ENCODE peak calls at places on chromosomes 13 and 19, in seven cellular contexts. H is tibial nerve, O is PC-9, F is endothelial cell of umbilical vein, W is aorta, L is cardiac muscle cell, N is colonic mucosa. A is an unnamed sample. For H3K4me1, the result is how much of the 10 kb centered on the place peaks cover.

GRCh38 chr13:50798923-50799322 is 44.6 kb downstream of the DLEU7 start:
- DNase-seq in O (no peak), L (no peak), N (no peak), F (no peak), H (no peak), W (no peak), A (no peak)

GRCh38 chr19:3375221-3376088 is 9.1 kb downstream of the NFIC start:
- DNase-seq in N (peak), H (peak), O (no peak), W (peak), L (no peak), F (peak), A (no peak)

GRCh38 chr13:77470986-77471385 is 64.5 kb upstream of the SCEL start:
- DNase-seq in N (no peak), F (no peak), W (no peak), O (no peak), L (no peak), H (no peak), A (no peak)

GRCh38 chr13:76271728-76272232 is 614.4 kb downstream of the KCTD12 start:
- DNase-seq in H (no peak), F (no peak), N (no peak), W (no peak), L (no peak), O (no peak), A (no peak)

GRCh38 chr13:100875392-100876043 is 200.9 kb upstream of the TMTC4 start:
- DNase-seq in L (no peak), O (no peak), N (no peak), F (peak), H (no peak), W (no peak), A (no peak)

GRCh38 chr19:2381151-2381822 is 21.2 kb downstream of the TMPRSS9 start:
- DNase-seq in L (peak), N (no peak), O (no peak), H (no peak), W (no peak), F (no peak), A (no peak)

GRCh38 chr13:19957320-19958118 is 1.0 kb upstream of the ZMYM2 start:
- DNase-seq in O (peak), L (peak), W (peak), F (peak), H (peak), N (peak), A (peak)

GRCh38 chr13:25232937-25233515 is 54.3 kb downstream of the MTMR6 start:
- DNase-seq in N (no peak), F (peak), W (no peak), O (no peak), L (peak), H (no peak), A (peak)

GRCh38 chr19:8389891-8390616 is at the start of gene RAB11B:
- DNase-seq in L (peak), F (peak), W (peak), N (peak), H (peak), O (peak), A (peak)

GRCh38 chr13:58300974-58301681 is 669.6 kb downstream of the PCDH17 start:
- DNase-seq in F (no peak), W (no peak), L (no peak), H (no peak), O (no peak), N (no peak), A (no peak)

GRCh38 chr13:83440465-83440864 is 441.8 kb downstream of the SLITRK1 start:
- DNase-seq in O (no peak), F (no peak), L (no peak), W (no peak), H (no peak), N (no peak), A (no peak)

GRCh38 chr19:36420961-36421748 is 2.7 kb upstream of the ZFP82 start:
- DNase-seq in W (peak), F (peak), O (no peak), L (peak), N (peak), H (no peak), A (no peak)

GRCh38 chr19:43534811-43535761 is 2.1 kb downstream of the ZNF575 start:
- DNase-seq in F (peak), W (peak), O (no peak), L (peak), N (peak), H (peak), A (no peak)

GRCh38 chr13:85503797-85504196 is 295.4 kb downstream of the SLITRK6 start:
- DNase-seq in F (no peak), H (no peak), O (no peak), N (no peak), L (no peak), W (no peak), A (no peak)

GRCh38 chr19:55255618-55256423 is 3.0 kb downstream of the PPP6R1 start:
- DNase-seq in F (no peak), H (no peak), L (no peak), N (no peak), W (no peak), O (no peak), A (no peak)

GRCh38 chr19:32465176-32465575 is 59.6 kb downstream of the DPY19L3 start:
- DNase-seq in H (no peak), W (no peak), F (no peak), O (no peak), L (no peak), N (no peak), A (no peak)

GRCh38 chr19:9958451-9958850 is 22.1 kb upstream of the OLFM2 start:
- DNase-seq in O (no peak), N (no peak), W (no peak), H (no peak), L (no peak), F (no peak), A (no peak)

GRCh38 chr19:50383307-50383851 is 768 bp upstream of the POLD1 start:
- DNase-seq in N (no peak), L (no peak), W (no peak), H (no peak), F (peak), O (no peak), A (no peak)

GRCh38 chr19:14118165-14119051 is 846 bp upstream of the PRKACA start:
- DNase-seq in F (peak), W (peak), N (peak), L (peak), H (peak), O (no peak), A (peak)

GRCh38 chr19:14115761-14116160 is 1.8 kb downstream of the PRKACA start:
- DNase-seq in H (no peak), N (no peak), L (no peak), F (no peak), W (no peak), O (no peak), A (no peak)

GRCh38 chr19:14116918-14117578 is 514 bp downstream of the PRKACA start:
- DNase-seq in H (no peak), L (no peak), O (no peak), W (peak), N (peak), F (no peak), A (no peak)

GRCh38 chr19:14116525-14116917 is 1.0 kb downstream of the PRKACA start:
- DNase-seq in H (no peak), L (no peak), N (no peak), O (no peak), F (no peak), W (no peak), A (no peak)

GRCh38 chr19:14117668-14118164 is at the start of gene PRKACA:
- DNase-seq in L (peak), N (peak), O (peak), W (peak), F (peak), H (peak), A (peak)
- H3K4me1 ChIP-seq in L (under half), N (under half), O (under half), W (under half), F (under half), H (under half), A (under half)

GRCh38 chr13:30305456-30305855 is 1.9 kb downstream of the KATNAL1 start:
- DNase-seq in F (no peak), H (no peak), N (no peak), W (no peak), L (no peak), O (no peak), A (peak)
- H3K4me3 ChIP-seq in F (no peak), H (no peak), N (no peak), W (no peak), L (no peak), O (no peak), A (peak)

GRCh38 chr19:34179066-34179465 is 6.8 kb downstream of the LSM14A start:
- DNase-seq in W (no peak), H (no peak), F (no peak), O (no peak), L (no peak), N (no peak), A (no peak)
- H3K4me1 ChIP-seq in W (under half), H (under half), F (under half), O (half or more), L (half or more), N (under half), A (half or more)

GRCh38 chr19:6095760-6096159 is 14.5 kb downstream of the RFX2 start:
- DNase-seq in W (no peak), O (no peak), F (no peak), N (no peak), H (no peak), L (no peak), A (no peak)

GRCh38 chr19:6092329-6093286 is 17.7 kb downstream of the RFX2 start:
- DNase-seq in F (peak), W (peak), N (peak), O (peak), H (peak), L (peak), A (no peak)

GRCh38 chr19:6088677-6089063 is 21.6 kb downstream of the RFX2 start:
- DNase-seq in O (no peak), F (peak), H (no peak), N (no peak), L (no peak), W (no peak), A (no peak)

GRCh38 chr19:6090634-6091033 is 19.7 kb downstream of the RFX2 start:
- DNase-seq in L (no peak), N (no peak), W (no peak), H (no peak), F (no peak), O (no peak), A (no peak)

DNA sequence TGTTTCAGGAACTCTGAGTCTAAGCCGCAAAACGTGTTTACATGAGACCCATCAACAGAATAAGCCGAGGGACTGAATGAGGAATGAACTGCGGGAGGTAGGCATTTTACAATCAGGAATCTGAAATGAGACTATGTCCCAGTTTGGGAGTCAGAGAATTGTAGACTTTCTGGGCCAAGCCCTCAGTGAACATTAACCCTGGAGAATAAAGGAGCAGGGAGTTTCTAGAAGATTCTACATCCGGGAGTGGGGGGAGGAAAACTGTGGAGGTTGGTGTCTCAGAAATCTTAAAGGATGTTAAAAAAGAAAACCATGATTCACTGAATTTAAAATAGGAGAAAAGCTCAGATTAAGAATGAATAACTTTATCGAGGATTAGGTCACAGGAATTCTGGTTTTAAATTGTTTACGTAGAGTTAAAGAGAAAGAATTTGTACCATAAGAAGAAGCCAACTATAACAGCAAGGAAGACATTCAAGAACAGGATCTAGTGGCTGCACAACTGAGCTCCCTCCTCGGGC is 18.5 kb downstream of the RFX2 start:
- DNase-seq in L (no peak), O (no peak), W (no peak), F (no peak), N (peak), H (no peak), A (no peak)
- H3K4me3 ChIP-seq in L (no peak), O (peak), W (no peak), F (no peak), N (peak), H (peak), A (no peak)

GRCh38 chr13:98224557-98224956 is 47.5 kb upstream of the RNF113B start:
- DNase-seq in L (no peak), O (no peak), F (no peak), W (no peak), N (no peak), H (no peak), A (no peak)
- H3K4me1 ChIP-seq in L (under half), O (under half), F (under half), W (under half), N (under half), H (under half), A (under half)

DNA sequence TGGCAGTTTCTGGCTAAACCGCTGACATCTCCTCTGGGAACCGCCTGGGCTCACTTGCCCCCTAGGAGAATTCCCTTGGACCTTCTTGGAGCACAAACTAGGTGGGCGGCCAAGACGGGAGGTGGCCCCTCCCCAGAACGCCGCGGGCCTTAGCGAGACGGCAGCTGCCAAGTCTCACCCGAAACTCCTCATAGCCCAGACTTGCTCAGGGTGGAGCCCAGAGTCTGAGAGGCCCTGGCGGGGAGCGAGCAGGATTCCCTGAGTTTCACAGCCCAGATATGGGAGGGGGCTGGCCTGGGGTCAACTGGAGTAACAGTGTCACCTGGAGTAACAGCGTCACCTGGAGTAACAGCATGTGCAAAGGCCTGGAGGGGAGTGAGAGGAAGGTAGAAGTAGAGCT is 10.1 kb downstream of the TINCR start:
- DNase-seq in H (no peak), F (no peak), O (no peak), L (no peak), W (no peak), N (no peak), A (no peak)
- H3K4me3 ChIP-seq in H (no peak), F (no peak), O (no peak), L (no peak), W (no peak), N (no peak), A (no peak)

GRCh38 chr19:38650911-38651584 is 3.6 kb downstream of the ACTN4 start:
- DNase-seq in W (no peak), F (peak), O (no peak), H (no peak), N (no peak), L (no peak), A (no peak)

GRCh38 chr19:38647966-38648788 is 728 bp downstream of the ACTN4 start:
- DNase-seq in L (peak), W (no peak), O (no peak), N (peak), H (no peak), F (peak), A (no peak)

GRCh38 chr19:38650180-38650775 is 2.8 kb downstream of the ACTN4 start:
- DNase-seq in L (no peak), F (no peak), W (no peak), H (no peak), O (no peak), N (peak), A (peak)

GRCh38 chr19:38648789-38649304 is 1.4 kb downstream of the ACTN4 start:
- DNase-seq in F (no peak), H (no peak), O (no peak), W (no peak), N (no peak), L (no peak), A (no peak)

GRCh38 chr19:38649305-38650179 is 2.1 kb downstream of the ACTN4 start:
- DNase-seq in O (peak), F (peak), W (no peak), L (no peak), H (no peak), N (peak), A (no peak)
- H3K4me1 ChIP-seq in O (under half), F (under half), W (under half), L (under half), H (under half), N (under half), A (half or more)

DNA sequence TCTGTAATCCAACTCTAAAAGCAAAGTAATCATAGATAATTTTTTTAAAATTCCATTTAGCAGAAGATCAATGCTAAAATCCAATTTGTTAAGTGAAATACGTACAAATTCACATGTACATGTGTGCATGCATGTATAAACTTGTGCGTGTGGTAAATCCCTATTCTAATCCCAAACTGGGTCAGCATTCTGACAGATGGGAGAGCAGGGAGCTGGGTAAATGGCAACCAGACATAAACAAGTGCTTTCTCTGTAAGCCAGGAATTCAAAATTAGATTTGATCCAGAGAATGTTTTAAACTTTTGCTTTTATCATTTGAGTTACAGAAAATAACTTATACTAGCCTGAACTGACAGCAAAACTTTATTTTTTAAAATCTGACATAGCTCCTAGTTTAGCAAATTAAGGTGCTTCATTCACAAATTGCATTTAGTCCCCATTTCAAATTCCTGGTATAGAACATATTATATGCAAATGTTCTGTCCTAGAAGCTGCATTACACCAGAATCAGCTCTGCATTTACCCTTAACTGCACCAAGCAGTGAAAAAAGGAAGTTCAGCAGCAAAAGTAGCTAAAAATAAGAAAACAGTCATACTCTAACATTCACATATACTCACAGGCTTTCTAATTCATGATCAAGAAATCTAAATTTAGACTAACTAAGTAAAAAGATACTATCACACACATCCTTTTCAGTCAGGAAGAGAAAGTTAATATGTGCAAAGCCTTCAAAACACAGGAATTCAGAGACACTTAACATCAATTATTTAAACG is 32.6 kb downstream of the UBL3 start:
- DNase-seq in W (no peak), L (no peak), O (no peak), H (no peak), F (peak), N (no peak), A (peak)
- H3K4me3 ChIP-seq in W (no peak), L (no peak), O (no peak), H (no peak), F (no peak), N (no peak), A (peak)

DNA sequence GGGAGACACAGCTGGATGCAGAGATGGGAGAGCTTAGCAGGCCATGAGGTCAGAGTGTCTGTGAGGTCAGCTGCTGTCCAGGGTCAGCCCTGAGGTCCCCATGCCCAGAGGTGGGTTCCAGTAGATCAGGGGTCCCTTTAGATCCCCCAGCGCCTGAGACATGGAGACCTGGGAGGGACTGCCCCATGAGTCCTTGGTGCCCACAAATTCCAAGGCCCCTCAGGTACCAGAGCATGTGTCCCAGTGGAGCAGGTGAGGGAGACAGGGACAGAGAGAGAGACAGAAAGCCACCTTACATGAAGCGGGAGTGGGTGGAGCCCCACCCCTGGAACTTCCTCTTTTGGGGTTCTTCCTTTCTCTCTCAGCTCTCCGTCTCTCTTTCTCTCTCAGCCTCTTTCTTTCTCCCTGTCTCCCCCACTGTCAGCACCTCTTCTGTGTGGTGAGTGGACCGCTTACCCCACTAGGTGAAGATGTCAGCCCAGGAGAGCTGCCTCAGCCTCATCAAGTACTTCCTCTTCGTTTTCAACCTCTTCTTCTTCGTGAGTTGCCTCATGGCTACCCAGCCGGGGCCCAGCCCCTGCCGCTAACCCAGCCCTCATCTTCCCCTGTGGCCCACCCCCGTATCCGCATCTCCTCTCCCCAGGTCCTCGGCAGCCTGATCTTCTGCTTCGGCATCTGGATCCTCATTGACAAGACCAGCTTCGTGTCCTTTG is at the start of gene CD37:
- DNase-seq in L (no peak), H (no peak), F (no peak), N (peak), O (no peak), W (peak), A (peak)
- H3K4me1 ChIP-seq in L (under half), H (under half), F (under half), N (under half), O (under half), W (under half), A (half or more)

GRCh38 chr13:110232756-110233155 is 74.2 kb downstream of the COL4A1 start:
- DNase-seq in O (no peak), W (peak), F (no peak), N (no peak), H (no peak), L (no peak), A (no peak)

GRCh38 chr13:110233181-110233641 is 73.7 kb downstream of the COL4A1 start:
- DNase-seq in L (no peak), H (peak), N (no peak), F (peak), O (no peak), W (peak), A (no peak)

GRCh38 chr13:110234532-110234931 is 72.4 kb downstream of the COL4A1 start:
- DNase-seq in F (no peak), O (no peak), N (no peak), W (no peak), L (no peak), H (no peak), A (no peak)

GRCh38 chr13:110232146-110232545 is 74.8 kb downstream of the COL4A1 start:
- DNase-seq in H (no peak), L (no peak), N (no peak), F (peak), W (no peak), O (no peak), A (no peak)

DNA sequence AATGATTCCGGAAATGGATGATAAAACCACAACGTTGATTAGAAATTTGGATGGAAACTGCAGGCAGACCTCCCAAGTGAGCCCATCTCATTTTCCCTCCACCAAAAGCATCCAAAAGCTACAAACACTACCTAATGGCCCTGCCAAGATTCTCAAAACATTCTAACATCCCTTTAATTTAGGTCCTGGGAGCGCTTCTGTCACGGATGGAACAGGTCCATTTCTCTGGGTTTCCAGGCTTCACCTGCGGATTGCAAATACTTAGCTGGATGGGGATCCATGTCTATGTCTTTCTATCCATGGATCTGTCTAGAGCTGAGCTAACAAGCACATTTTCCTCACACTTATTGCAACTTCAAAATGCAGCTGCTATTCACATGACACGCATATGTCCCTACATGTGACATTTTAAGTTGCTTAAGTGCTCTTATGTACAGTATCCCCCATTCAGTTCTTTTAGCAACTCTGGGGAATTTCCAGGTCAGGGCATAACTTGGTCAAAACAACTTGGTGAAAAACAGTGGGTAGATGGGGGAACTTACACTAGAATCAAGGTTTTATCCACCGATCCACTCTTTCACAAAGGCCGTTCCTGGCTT is 73.2 kb downstream of the COL4A1 start:
- DNase-seq in L (no peak), W (no peak), F (peak), N (no peak), H (no peak), O (no peak), A (no peak)
- H3K4me3 ChIP-seq in L (no peak), W (no peak), F (no peak), N (no peak), H (peak), O (no peak), A (no peak)

A was measured in CD4-positive, CD25-positive, alpha-beta regulatory T cell.